ENCODE peak calls at places on chromosomes 3 and 15, in nine cellular contexts. P, T, W, I, B, D, O, H and L are unnamed samples.

GRCh38 chr15:60660290-60661051 is 181.5 kb upstream of the ICE2 start:
- DNase-seq in P (no peak), T (no peak), W (peak), I (peak), B (no peak), D (no peak), O (peak), H (no peak), L (no peak)

GRCh38 chr3:4897765-4898453 is 81.3 kb upstream of the BHLHE40 start:
- DNase-seq in P (no peak), T (no peak), W (peak), I (no peak), B (no peak), D (no peak), O (no peak), H (no peak), L (no peak)

GRCh38 chr3:25532763-25533162 is 104.7 kb downstream of the RARB start:
- DNase-seq in P (no peak), T (no peak), W (peak), I (no peak), B (peak), D (no peak), O (no peak), H (no peak), L (no peak)

GRCh38 chr3:173770796-173771573 is 373.4 kb downstream of the NLGN1 start:
- DNase-seq in P (no peak), T (no peak), W (peak), I (no peak), B (no peak), D (no peak), O (no peak), H (no peak), L (no peak)

GRCh38 chr15:42736178-42736792 is 643 bp downstream of the CDAN1 start:
- DNase-seq in P (peak), T (no peak), W (no peak), I (peak), B (peak), D (no peak), O (no peak), H (no peak), L (no peak)

GRCh38 chr3:51375571-51375970 is 9.5 kb upstream of the MANF start:
- DNase-seq in P (no peak), T (no peak), W (no peak), I (no peak), B (no peak), D (peak), O (no peak), H (no peak), L (no peak)

GRCh38 chr3:7207928-7208327 is 347.0 kb downstream of the GRM7 start:
- DNase-seq in P (no peak), T (no peak), W (no peak), I (no peak), B (no peak), D (no peak), O (no peak), H (no peak), L (no peak)

GRCh38 chr3:168453623-168454022 is 357.9 kb upstream of the GOLIM4 start:
- DNase-seq in P (no peak), T (no peak), W (no peak), I (no peak), B (no peak), D (no peak), O (no peak), H (no peak), L (no peak)

GRCh38 chr15:51758645-51759044 is 7.2 kb downstream of the TMOD2 start:
- DNase-seq in P (peak), T (no peak), W (peak), I (peak), B (no peak), D (no peak), O (peak), H (peak), L (no peak)

GRCh38 chr3:81433675-81434074 is 327.8 kb downstream of the GBE1 start:
- DNase-seq in P (no peak), T (no peak), W (no peak), I (no peak), B (no peak), D (no peak), O (no peak), H (no peak), L (no peak)

GRCh38 chr3:169094204-169094603 is 569.3 kb downstream of the MECOM start:
- DNase-seq in P (no peak), T (no peak), W (no peak), I (no peak), B (no peak), D (no peak), O (no peak), H (no peak), L (no peak)

GRCh38 chr3:182244222-182244971 is 532.7 kb downstream of the SOX2 start:
- DNase-seq in P (peak), T (no peak), W (no peak), I (no peak), B (no peak), D (no peak), O (no peak), H (no peak), L (no peak)

GRCh38 chr3:71536376-71536965 is 47.1 kb downstream of the FOXP1 start:
- DNase-seq in P (no peak), T (no peak), W (peak), I (no peak), B (no peak), D (no peak), O (no peak), H (no peak), L (no peak)

GRCh38 chr3:4515896-4516295 is 22.7 kb downstream of the ITPR1 start:
- DNase-seq in P (no peak), T (no peak), W (no peak), I (no peak), B (no peak), D (no peak), O (no peak), H (no peak), L (no peak)

GRCh38 chr3:152302521-152303021 is 33.8 kb downstream of the MBNL1 start:
- DNase-seq in P (peak), T (peak), W (peak), I (peak), B (no peak), D (no peak), O (no peak), H (peak), L (no peak)

GRCh38 chr15:69656271-69657030 is 203.8 kb downstream of the RPLP1 start:
- DNase-seq in P (no peak), T (no peak), W (no peak), I (no peak), B (no peak), D (no peak), O (no peak), H (no peak), L (no peak)

GRCh38 chr3:113153499-113154107 is 57.8 kb upstream of the BOC start:
- DNase-seq in P (no peak), T (no peak), W (no peak), I (no peak), B (no peak), D (no peak), O (no peak), H (no peak), L (no peak)

GRCh38 chr3:134360046-134360445 is 14.2 kb downstream of the AMOTL2 start:
- DNase-seq in P (peak), T (peak), W (no peak), I (no peak), B (no peak), D (no peak), O (no peak), H (no peak), L (no peak)

GRCh38 chr3:161208931-161209330 is 12.2 kb upstream of the NMD3 start:
- DNase-seq in P (no peak), T (no peak), W (no peak), I (no peak), B (no peak), D (no peak), O (no peak), H (no peak), L (no peak)

GRCh38 chr3:44048196-44048924 is 193.3 kb upstream of the TOPAZ1 start:
- DNase-seq in P (no peak), T (no peak), W (no peak), I (no peak), B (no peak), D (no peak), O (no peak), H (peak), L (no peak)

GRCh38 chr3:187040637-187041361 is 98.5 kb downstream of the RPL39L start:
- DNase-seq in P (no peak), T (peak), W (peak), I (no peak), B (no peak), D (no peak), O (no peak), H (no peak), L (no peak)

GRCh38 chr15:100941536-100941935 is 22.4 kb downstream of the LRRK1 start:
- DNase-seq in P (no peak), T (no peak), W (no peak), I (no peak), B (no peak), D (no peak), O (no peak), H (no peak), L (no peak)

GRCh38 chr3:138099417-138099816 is 16.0 kb downstream of the DZIP1L start:
- DNase-seq in P (no peak), T (no peak), W (no peak), I (no peak), B (no peak), D (no peak), O (no peak), H (no peak), L (no peak)

GRCh38 chr3:138092023-138092422 is 23.4 kb downstream of the DZIP1L start:
- DNase-seq in P (no peak), T (no peak), W (peak), I (no peak), B (no peak), D (no peak), O (no peak), H (no peak), L (no peak)

GRCh38 chr3:138093721-138094120 is 21.7 kb downstream of the DZIP1L start:
- DNase-seq in P (no peak), T (no peak), W (no peak), I (no peak), B (no peak), D (no peak), O (no peak), H (no peak), L (no peak)

GRCh38 chr3:138097192-138097829 is 18.1 kb downstream of the DZIP1L start:
- DNase-seq in P (no peak), T (no peak), W (no peak), I (no peak), B (peak), D (no peak), O (no peak), H (no peak), L (no peak)
- TF ChIP-seq CTCF in P (no peak), T (no peak), W (peak), I (no peak), B (no peak), D (no peak), O (no peak), H (peak), L (no peak)

DNA sequence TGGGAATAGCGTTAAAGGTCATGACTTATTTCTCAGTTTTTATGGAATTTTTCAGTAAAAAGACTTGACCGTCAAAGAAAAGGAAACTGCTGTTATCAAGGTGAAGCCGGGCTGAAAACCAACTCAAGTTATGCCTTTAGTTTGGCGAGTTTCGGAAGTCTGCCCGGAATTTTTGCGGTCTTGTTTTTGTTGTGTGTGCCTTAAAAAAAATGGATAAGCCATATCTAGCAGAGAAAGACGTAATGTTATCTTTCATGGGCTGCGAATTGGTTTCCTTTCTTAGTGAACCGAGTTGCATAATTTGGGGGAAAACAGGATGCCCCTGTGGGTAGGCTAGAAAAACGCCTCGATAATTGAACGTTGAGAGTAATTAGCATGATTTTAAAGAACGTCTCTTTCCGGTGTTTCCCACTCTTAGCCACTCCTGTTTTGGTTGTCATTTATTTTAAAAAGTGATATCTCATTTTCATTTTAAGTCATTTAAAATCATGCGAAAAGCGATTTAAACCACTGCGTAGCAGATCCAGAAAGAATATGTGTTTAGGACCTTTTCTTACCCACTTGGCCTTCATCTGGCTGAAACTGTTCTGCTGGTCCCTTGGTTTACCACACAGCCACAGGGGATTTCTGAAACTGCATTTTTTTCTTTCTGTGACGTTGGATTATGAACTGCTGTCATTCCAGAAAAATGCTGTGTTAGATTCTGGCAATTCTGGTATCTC is 1.2 kb downstream of the NFKBIZ start:
- DNase-seq in P (no peak), T (no peak), W (peak), I (no peak), B (no peak), D (no peak), O (no peak), H (no peak), L (no peak)
- TF ChIP-seq POLR2A in P (no peak), T (peak), W (peak), I (peak), B (no peak), D (no peak), O (peak), H (peak), L (no peak)

DNA sequence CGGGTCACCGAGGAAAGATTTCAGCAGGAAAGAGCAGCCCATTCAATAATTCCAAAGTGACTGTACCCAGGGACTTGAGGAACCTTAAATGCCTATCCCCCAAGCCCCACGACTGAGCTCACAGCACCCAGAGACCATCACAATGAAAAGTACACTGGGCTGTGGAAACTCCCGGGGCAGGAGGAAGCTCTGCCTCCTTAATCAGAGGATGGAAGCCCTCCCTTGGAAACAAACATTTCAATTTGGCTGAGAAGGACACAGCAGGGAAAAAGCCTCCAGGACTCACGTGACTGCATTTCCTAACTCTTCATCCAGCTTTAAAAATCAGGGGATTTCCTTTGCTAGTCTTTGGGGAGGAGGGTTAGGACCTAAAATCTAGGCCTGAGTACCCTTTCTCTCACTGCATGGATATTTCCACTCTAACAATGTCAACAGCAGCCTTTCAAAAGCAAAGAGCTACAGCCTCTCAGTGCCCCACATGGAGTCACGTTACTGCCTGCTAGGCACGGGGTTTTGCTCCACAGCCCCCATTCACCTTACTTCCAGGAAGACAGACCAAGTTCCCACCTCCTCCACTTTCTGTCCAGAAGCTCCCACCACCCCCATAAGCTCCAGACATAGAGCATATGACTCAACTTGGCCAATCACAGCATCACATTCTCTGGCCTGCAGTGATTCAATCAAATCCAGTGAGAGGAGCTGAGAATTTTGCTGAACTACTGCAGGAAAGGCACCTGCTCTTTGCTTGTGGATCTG is 68.9 kb upstream of the WNT5A start:
- DNase-seq in P (no peak), T (no peak), W (peak), I (no peak), B (no peak), D (no peak), O (no peak), H (no peak), L (no peak)
- H3K27ac ChIP-seq in P (no peak), T (no peak), W (no peak), I (peak), B (no peak), D (no peak), O (no peak), H (no peak), L (no peak)

DNA sequence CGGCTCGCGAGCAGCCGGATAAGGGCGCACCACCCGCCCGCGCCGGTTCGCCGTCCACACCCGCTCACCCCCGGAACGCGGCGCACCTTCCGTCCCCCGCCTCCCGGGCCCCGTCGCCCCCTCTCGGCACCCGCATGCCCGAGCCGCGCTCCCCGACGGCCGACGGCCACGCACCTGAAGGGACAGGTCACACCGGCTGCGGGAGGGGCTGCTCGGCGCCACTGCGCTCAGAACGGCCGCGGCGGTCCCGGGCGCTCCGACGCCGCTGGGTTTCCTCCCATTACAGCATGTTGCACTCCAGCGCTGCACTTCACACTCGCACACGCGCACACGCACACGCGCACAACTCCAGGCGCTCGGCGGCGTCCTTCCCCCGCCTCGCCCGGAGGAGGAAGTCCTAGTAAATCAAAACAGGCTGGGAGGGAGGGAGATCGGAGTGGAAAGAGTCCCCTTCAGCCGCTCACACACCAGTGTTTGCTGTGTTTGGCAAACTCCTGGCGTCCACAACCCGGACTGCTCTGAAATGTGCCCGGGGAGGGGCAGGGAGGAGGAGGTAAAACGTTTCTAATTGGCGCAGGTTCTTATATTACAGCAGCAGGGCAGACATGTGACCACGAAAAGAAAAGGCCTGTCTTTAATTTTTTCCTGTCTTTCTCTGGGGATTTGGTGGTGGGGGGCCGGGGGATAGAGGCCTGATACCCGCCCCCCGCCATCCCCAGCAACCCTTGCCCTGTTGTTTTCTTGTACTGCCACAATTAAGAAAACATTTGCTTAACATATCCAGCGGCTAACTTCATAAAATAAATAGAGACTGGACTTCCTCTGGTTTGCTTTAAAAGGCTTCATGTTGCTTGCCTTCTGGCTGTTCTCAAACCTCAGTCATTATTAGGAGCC is 76.8 kb upstream of the VGLL4 start:
- DNase-seq in P (peak), T (peak), W (peak), I (peak), B (peak), D (peak), O (peak), H (peak), L (no peak)
- TF ChIP-seq CTCF in P (no peak), T (no peak), W (no peak), I (no peak), B (no peak), D (no peak), O (no peak), H (peak), L (no peak)

GRCh38 chr15:74851960-74852359 is 9.0 kb upstream of the ULK3 start:
- DNase-seq in P (no peak), T (no peak), W (no peak), I (no peak), B (no peak), D (no peak), O (no peak), H (no peak), L (no peak)
- TF ChIP-seq POLR2A in P (no peak), T (no peak), W (no peak), I (no peak), B (no peak), D (no peak), O (no peak), H (no peak), L (no peak)